ENCODE peak calls at places on chromosomes 1 and 21, in four cellular contexts. One of them, this sample, is unnamed.

GRCh38 chr1:107687846-107688753 is 276.9 kb downstream of the VAV3 start:
- DNase-seq in AG04450: no peak
- DNase-seq in RWPE1: peak
- DNase-seq in OCI-LY7: no peak
- DNase-seq in this sample: no peak

GRCh38 chr1:224052767-224053166 is 61.1 kb upstream of the FBXO28 start:
- DNase-seq in AG04450: no peak
- DNase-seq in RWPE1: peak
- DNase-seq in OCI-LY7: no peak
- DNase-seq in this sample: no peak

GRCh38 chr1:52403566-52404115 is 582 bp downstream of the ORC1 start:
- DNase-seq in AG04450: peak
- DNase-seq in RWPE1: peak
- DNase-seq in OCI-LY7: peak
- DNase-seq in this sample: peak

GRCh38 chr1:226643167-226643566 is 94.6 kb downstream of the STUM start:
- DNase-seq in AG04450: peak
- DNase-seq in RWPE1: peak
- DNase-seq in OCI-LY7: peak
- DNase-seq in this sample: peak

GRCh38 chr1:150186789-150187559 is 37.3 kb downstream of the PLEKHO1 start:
- DNase-seq in AG04450: no peak
- DNase-seq in RWPE1: peak
- DNase-seq in OCI-LY7: peak
- DNase-seq in this sample: peak

GRCh38 chr1:204115128-204115527 is 36.7 kb downstream of the ETNK2 start:
- DNase-seq in AG04450: no peak
- DNase-seq in RWPE1: no peak
- DNase-seq in OCI-LY7: no peak
- DNase-seq in this sample: no peak

GRCh38 chr1:41023279-41023990 is 1.9 kb upstream of the SLFNL1 start:
- DNase-seq in AG04450: no peak
- DNase-seq in RWPE1: no peak
- DNase-seq in OCI-LY7: no peak
- DNase-seq in this sample: no peak

GRCh38 chr1:228336308-228337030 is 70.2 kb downstream of the TRIM11 start:
- DNase-seq in AG04450: no peak
- DNase-seq in RWPE1: no peak
- DNase-seq in OCI-LY7: no peak
- DNase-seq in this sample: no peak

GRCh38 chr1:233635765-233636502 is 22.0 kb downstream of the KCNK1 start:
- DNase-seq in AG04450: no peak
- DNase-seq in RWPE1: no peak
- DNase-seq in OCI-LY7: no peak
- DNase-seq in this sample: no peak

GRCh38 chr1:5722635-5723157 is 269.5 kb downstream of the NPHP4 start:
- DNase-seq in AG04450: no peak
- DNase-seq in RWPE1: no peak
- DNase-seq in OCI-LY7: no peak
- DNase-seq in this sample: no peak

GRCh38 chr1:75276385-75276784 is 142.2 kb downstream of the LHX8 start:
- DNase-seq in AG04450: no peak
- DNase-seq in RWPE1: no peak
- DNase-seq in OCI-LY7: no peak
- DNase-seq in this sample: no peak

GRCh38 chr1:45400049-45400448 is 59.8 kb upstream of the MUTYH start:
- DNase-seq in AG04450: no peak
- DNase-seq in RWPE1: no peak
- DNase-seq in OCI-LY7: no peak
- DNase-seq in this sample: no peak

GRCh38 chr1:218573871-218574270 is 228.7 kb downstream of the TGFB2 start:
- DNase-seq in AG04450: no peak
- DNase-seq in RWPE1: no peak
- DNase-seq in OCI-LY7: no peak
- DNase-seq in this sample: no peak

GRCh38 chr1:90402893-90403849 is 313.9 kb downstream of the BARHL2 start:
- DNase-seq in AG04450: peak
- DNase-seq in RWPE1: peak
- DNase-seq in OCI-LY7: no peak
- DNase-seq in this sample: no peak

GRCh38 chr1:12597792-12598191 is 20.2 kb downstream of the DHRS3 start:
- DNase-seq in AG04450: no peak
- DNase-seq in RWPE1: no peak
- DNase-seq in OCI-LY7: no peak
- DNase-seq in this sample: no peak

GRCh38 chr1:11982010-11982392 is 1.8 kb downstream of the MFN2 start:
- DNase-seq in AG04450: no peak
- DNase-seq in RWPE1: peak
- DNase-seq in OCI-LY7: no peak
- DNase-seq in this sample: no peak

GRCh38 chr1:219990782-219991510 is 55.4 kb downstream of the EPRS1 start:
- DNase-seq in AG04450: no peak
- DNase-seq in RWPE1: peak
- DNase-seq in OCI-LY7: peak
- DNase-seq in this sample: no peak

GRCh38 chr21:39527664-39528381 is 76.1 kb downstream of the SH3BGR start:
- DNase-seq in AG04450: no peak
- DNase-seq in RWPE1: no peak
- DNase-seq in OCI-LY7: no peak
- DNase-seq in this sample: no peak

GRCh38 chr21:21624674-21625073 is 626.5 kb downstream of the NCAM2 start:
- DNase-seq in AG04450: peak
- DNase-seq in RWPE1: no peak
- DNase-seq in OCI-LY7: no peak
- DNase-seq in this sample: no peak

GRCh38 chr1:8767006-8767405 is 50.4 kb downstream of the RERE start:
- DNase-seq in AG04450: no peak
- DNase-seq in RWPE1: no peak
- DNase-seq in OCI-LY7: no peak
- DNase-seq in this sample: no peak

GRCh38 chr1:227325195-227325594 is 6.9 kb upstream of the CDC42BPA start:
- DNase-seq in AG04450: no peak
- DNase-seq in RWPE1: no peak
- DNase-seq in OCI-LY7: no peak
- DNase-seq in this sample: no peak

GRCh38 chr1:10675813-10676212 is 120.6 kb downstream of the CASZ1 start:
- DNase-seq in AG04450: no peak
- DNase-seq in RWPE1: no peak
- DNase-seq in OCI-LY7: no peak
- DNase-seq in this sample: no peak

GRCh38 chr1:9233241-9233941 is 1.2 kb upstream of the H6PD start:
- DNase-seq in AG04450: no peak
- DNase-seq in RWPE1: no peak
- DNase-seq in OCI-LY7: no peak
- DNase-seq in this sample: no peak

GRCh38 chr1:215793210-215793609 is 226.1 kb downstream of the KCTD3 start:
- DNase-seq in AG04450: peak
- DNase-seq in RWPE1: peak
- DNase-seq in OCI-LY7: no peak
- DNase-seq in this sample: peak

GRCh38 chr1:7295946-7296345 is 475.1 kb upstream of the VAMP3 start:
- DNase-seq in AG04450: no peak
- DNase-seq in RWPE1: no peak
- DNase-seq in OCI-LY7: no peak
- DNase-seq in this sample: no peak

GRCh38 chr1:225446298-225446941 is 18.6 kb upstream of the LBR start:
- DNase-seq in AG04450: no peak
- DNase-seq in RWPE1: no peak
- DNase-seq in OCI-LY7: no peak
- DNase-seq in this sample: no peak

GRCh38 chr1:89633103-89633744 is at the start of gene LRRC8C:
- DNase-seq in AG04450: no peak
- DNase-seq in RWPE1: peak
- DNase-seq in OCI-LY7: peak
- DNase-seq in this sample: peak

GRCh38 chr1:157472959-157473358 is 79.4 kb downstream of the FCRL5 start:
- DNase-seq in AG04450: no peak
- DNase-seq in RWPE1: no peak
- DNase-seq in OCI-LY7: no peak
- DNase-seq in this sample: no peak

GRCh38 chr1:27601771-27602509 is 2.0 kb downstream of the AHDC1 start:
- DNase-seq in AG04450: no peak
- DNase-seq in RWPE1: peak
- DNase-seq in OCI-LY7: no peak
- DNase-seq in this sample: peak

GRCh38 chr1:180533571-180533987 is 25.2 kb upstream of the OVAAL start:
- DNase-seq in AG04450: no peak
- DNase-seq in RWPE1: peak
- DNase-seq in OCI-LY7: peak
- DNase-seq in this sample: peak

GRCh38 chr21:34603002-34603709 is 11.8 kb downstream of the RCAN1 start:
- DNase-seq in AG04450: peak
- DNase-seq in RWPE1: peak
- DNase-seq in OCI-LY7: peak
- DNase-seq in this sample: peak

GRCh38 chr1:91889717-91890459 is 3.9 kb upstream of the TGFBR3 start:
- DNase-seq in AG04450: no peak
- DNase-seq in RWPE1: peak
- DNase-seq in OCI-LY7: no peak
- DNase-seq in this sample: no peak

GRCh38 chr1:202982715-202983435 is 15.8 kb upstream of the CYB5R1 start:
- DNase-seq in AG04450: no peak
- DNase-seq in RWPE1: no peak
- DNase-seq in OCI-LY7: no peak
- DNase-seq in this sample: no peak

GRCh38 chr1:36918604-36919003 is 115.7 kb downstream of the GRIK3 start:
- DNase-seq in AG04450: no peak
- DNase-seq in RWPE1: no peak
- DNase-seq in OCI-LY7: no peak
- DNase-seq in this sample: no peak

GRCh38 chr1:61692155-61692783 is 32.7 kb downstream of the TM2D1 start:
- DNase-seq in AG04450: peak
- DNase-seq in RWPE1: no peak
- DNase-seq in OCI-LY7: no peak
- DNase-seq in this sample: no peak

GRCh38 chr1:68811806-68812205 is 314.9 kb upstream of the DEPDC1 start:
- DNase-seq in AG04450: no peak
- DNase-seq in RWPE1: no peak
- DNase-seq in OCI-LY7: no peak
- DNase-seq in this sample: no peak

GRCh38 chr1:53722025-53722424 is 16.9 kb downstream of the GLIS1 start:
- DNase-seq in AG04450: no peak
- DNase-seq in RWPE1: no peak
- DNase-seq in OCI-LY7: no peak
- DNase-seq in this sample: no peak

GRCh38 chr1:67646145-67647035 is 38.6 kb upstream of the GADD45A start:
- DNase-seq in AG04450: no peak
- DNase-seq in RWPE1: no peak
- DNase-seq in OCI-LY7: no peak
- DNase-seq in this sample: no peak

GRCh38 chr21:39386194-39386593 is 37.3 kb upstream of the HMGN1 start:
- DNase-seq in AG04450: no peak
- DNase-seq in RWPE1: no peak
- DNase-seq in OCI-LY7: no peak
- DNase-seq in this sample: peak

GRCh38 chr1:116372651-116373444 is at the start of gene ATP1A1:
- DNase-seq in AG04450: peak
- DNase-seq in RWPE1: peak
- DNase-seq in OCI-LY7: peak
- DNase-seq in this sample: peak
- TF ChIP-seq CTCF in AG04450: peak
- TF ChIP-seq CTCF in RWPE1: no peak
- TF ChIP-seq CTCF in OCI-LY7: peak
- TF ChIP-seq CTCF in this sample: no peak

DNA sequence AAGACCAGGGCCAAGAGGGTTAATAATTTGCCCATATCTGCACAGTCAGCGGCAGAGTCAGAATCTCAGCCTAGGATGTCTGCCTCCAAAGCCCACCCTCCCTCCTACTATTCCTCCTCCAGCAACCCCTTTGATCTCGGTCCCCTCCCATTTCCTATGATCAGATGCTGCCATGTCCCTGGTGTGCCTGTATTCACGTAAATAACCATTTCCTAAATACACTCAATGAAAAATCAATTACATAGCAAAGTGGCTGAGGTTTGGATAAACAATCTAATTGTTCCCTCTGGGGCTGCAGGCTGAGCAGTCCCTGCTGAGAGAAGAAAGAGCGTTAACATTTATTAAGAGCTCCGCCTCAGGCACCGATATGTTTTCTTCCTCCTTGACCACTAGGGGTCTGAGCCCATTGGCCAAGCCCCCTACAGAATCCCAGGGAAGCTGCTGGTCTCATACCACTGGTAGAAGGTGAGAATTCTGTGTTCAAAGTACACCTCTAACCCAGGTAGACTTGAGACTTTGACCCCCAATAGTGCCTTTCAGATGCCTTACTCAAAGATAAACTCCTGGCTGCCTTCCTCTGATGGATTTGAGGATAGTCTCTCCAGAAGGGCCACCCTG is 34.0 kb upstream of the CAMK1G start:
- DNase-seq in AG04450: no peak
- DNase-seq in RWPE1: no peak
- DNase-seq in OCI-LY7: no peak
- DNase-seq in this sample: no peak
- TF ChIP-seq CTCF in AG04450: peak
- TF ChIP-seq CTCF in RWPE1: no peak
- TF ChIP-seq CTCF in OCI-LY7: peak
- TF ChIP-seq CTCF in this sample: no peak

DNA sequence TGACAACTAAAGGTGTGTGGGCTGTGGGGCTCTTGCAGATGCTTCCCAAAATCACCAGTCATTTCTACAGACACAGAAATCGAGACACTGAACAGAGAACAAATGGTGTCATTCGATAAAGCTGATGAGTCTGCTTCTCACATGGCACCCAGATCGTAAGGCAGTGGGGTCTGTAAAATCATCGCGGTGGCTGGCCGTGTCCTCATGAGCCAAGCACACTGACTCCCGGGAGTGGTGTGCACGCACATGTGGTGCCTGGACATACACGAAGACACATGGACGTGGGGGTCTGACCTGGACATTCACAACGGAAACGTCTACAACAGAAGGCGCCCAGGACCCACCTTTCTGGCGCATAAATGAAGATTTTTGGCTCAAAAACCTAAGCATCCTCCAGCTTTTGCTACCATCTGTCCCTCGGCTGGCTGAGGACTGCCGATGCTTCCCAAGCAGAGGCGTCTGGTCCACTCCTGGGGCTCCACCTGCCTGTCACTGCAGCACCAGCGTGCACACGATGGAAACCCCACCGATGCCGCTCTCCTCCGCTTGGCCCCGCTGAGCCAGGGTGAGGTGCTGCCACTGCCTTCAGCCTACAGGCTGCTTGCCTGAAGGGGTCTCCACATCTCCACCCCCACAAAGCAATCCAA is 6.8 kb downstream of the SMIM1 start:
- DNase-seq in AG04450: no peak
- DNase-seq in RWPE1: no peak
- DNase-seq in OCI-LY7: no peak
- DNase-seq in this sample: no peak
- TF ChIP-seq CTCF in AG04450: no peak
- TF ChIP-seq CTCF in RWPE1: no peak
- TF ChIP-seq CTCF in OCI-LY7: no peak
- TF ChIP-seq CTCF in this sample: no peak

GRCh38 chr1:63773496-63773814 is 362 bp upstream of the ROR1 start:
- DNase-seq in AG04450: no peak
- DNase-seq in RWPE1: no peak
- DNase-seq in OCI-LY7: no peak
- DNase-seq in this sample: no peak
- TF ChIP-seq CTCF in AG04450: no peak
- TF ChIP-seq CTCF in RWPE1: no peak
- TF ChIP-seq CTCF in OCI-LY7: no peak
- TF ChIP-seq CTCF in this sample: no peak

This sample was measured in GM20000.